ENCODE peak calls at places on chromosomes 3 and 15, in eight cellular contexts. F is GM04503; U is sciatic nerve; Y is stimulated activated CD4-positive, alpha-beta T cell treated with anti-CD3 and anti-CD28 coated beads, Interleukin-4, amount 100 ng/mL, for 1 hour; S is hepatocyte; T is body of pancreas; P is SK-MEL-5; R is NCI-H146. C is an unnamed sample.
A peak's percentile ranks its signal among the peaks of the same experiment; 100 is the strongest.

GRCh38 chr3:19106307-19106706 is 42.0 kb upstream of the KCNH8 start:
- DNase-seq in S (no peak), R (no peak), F (no peak), P (no peak), T (no peak), U (no peak), Y (no peak), C (no peak)

GRCh38 chr3:182703233-182703632 is 90.1 kb upstream of the ATP11B start:
- DNase-seq in P (no peak), F (no peak), U (no peak), S (no peak), R (peak; percentile 67), Y (no peak), T (no peak), C (no peak)

GRCh38 chr3:191087391-191087790 is 111.7 kb upstream of the OSTN start:
- DNase-seq in R (no peak), Y (no peak), S (no peak), U (no peak), F (no peak), P (no peak), T (no peak), C (no peak)

GRCh38 chr3:120625199-120625598 is 29.1 kb downstream of the NDUFB4 start:
- DNase-seq in Y (no peak), P (peak; percentile 52), S (no peak), U (no peak), T (peak; percentile 13), F (no peak), R (no peak), C (peak; percentile 25)

GRCh38 chr3:153572165-153572564 is 410.1 kb downstream of the RAP2B start:
- DNase-seq in R (no peak), Y (no peak), U (no peak), P (peak; percentile 38), T (no peak), F (no peak), S (no peak), C (no peak)

GRCh38 chr3:32238027-32238815 is at the start of gene CMTM8:
- DNase-seq in F (no peak), U (peak; percentile 65), R (peak; percentile 81), Y (peak; percentile 69), S (peak; percentile 87), T (peak; percentile 78), P (peak; percentile 55), C (no peak)

GRCh38 chr3:33417051-33417673 is 23.0 kb downstream of the UBP1 start:
- DNase-seq in R (no peak), Y (peak; percentile 8), F (no peak), T (no peak), P (no peak), U (no peak), S (no peak), C (no peak)

GRCh38 chr3:193686665-193687506 is 93.9 kb downstream of the OPA1 start:
- DNase-seq in U (no peak), Y (no peak), R (no peak), F (no peak), S (no peak), P (no peak), T (no peak), C (no peak)

GRCh38 chr15:33756950-33757349 is 211.3 kb upstream of the CHRM5 start:
- DNase-seq in R (no peak), P (no peak), U (no peak), F (no peak), T (no peak), S (no peak), Y (no peak), C (no peak)

GRCh38 chr3:138442433-138442832 is 8.0 kb downstream of the ESYT3 start:
- DNase-seq in T (no peak), Y (no peak), U (no peak), R (no peak), P (peak; percentile 59), F (no peak), S (peak; percentile 85), C (no peak)

GRCh38 chr15:43239732-43240491 is 19.1 kb upstream of the EPB42 start:
- DNase-seq in P (peak; percentile 67), F (no peak), T (no peak), R (no peak), S (no peak), Y (no peak), U (no peak), C (no peak)

C was measured in foreskin melanocyte.